ENCODE peak calls at places on chromosomes 7 and 10, in seven cellular contexts. V, Q, C, K, B, F and W are unnamed samples.

GRCh38 chr7:92768501-92769360 is 67.6 kb downstream of the CDK6 start:
- DNase-seq in Q (no peak), F (no peak), B (no peak), K (no peak), C (peak), V (peak), W (peak)

GRCh38 chr7:93245525-93246432 is 13.6 kb downstream of the VPS50 start:
- DNase-seq in B (peak), Q (no peak), K (no peak), C (peak), F (peak), V (peak), W (peak)

GRCh38 chr10:71241114-71241898 is 28.9 kb downstream of the UNC5B start:
- DNase-seq in C (no peak), V (no peak), Q (no peak), B (no peak), K (no peak), F (peak), W (no peak)

GRCh38 chr10:44618910-44619309 is 234.0 kb upstream of the CXCL12 start:
- DNase-seq in F (no peak), B (no peak), C (peak), Q (no peak), K (no peak), V (no peak), W (no peak)

GRCh38 chr7:66047426-66047825 is 28.2 kb upstream of the ASL start:
- DNase-seq in B (no peak), V (no peak), C (peak), K (no peak), F (peak), Q (no peak), W (peak)

GRCh38 chr10:21292763-21293517 is 232.5 kb downstream of the SKIDA1 start:
- DNase-seq in B (peak), Q (no peak), C (peak), F (peak), V (no peak), K (no peak), W (peak)

GRCh38 chr7:11207565-11207964 is 233.9 kb downstream of the PHF14 start:
- DNase-seq in V (no peak), K (no peak), F (no peak), B (no peak), C (no peak), Q (no peak), W (no peak)

GRCh38 chr10:11018426-11018818 is 750 bp downstream of the CELF2 start:
- DNase-seq in B (peak), K (no peak), Q (peak), F (no peak), C (no peak), V (no peak), W (no peak)

GRCh38 chr10:116162851-116163250 is 110.2 kb downstream of the GFRA1 start:
- DNase-seq in Q (no peak), B (no peak), K (no peak), V (no peak), C (no peak), F (no peak), W (no peak)

GRCh38 chr10:44125879-44126675 is 258.8 kb downstream of the CXCL12 start:
- DNase-seq in F (peak), C (no peak), V (no peak), B (no peak), K (no peak), Q (no peak), W (no peak)

GRCh38 chr10:130807721-130808120 is 503.8 kb downstream of the TCERG1L start:
- DNase-seq in C (no peak), V (no peak), Q (no peak), F (no peak), B (no peak), K (no peak), W (no peak)

GRCh38 chr10:95832216-95833037 is 75.3 kb upstream of the CC2D2B start:
- DNase-seq in Q (no peak), B (no peak), V (peak), F (no peak), K (no peak), C (no peak), W (no peak)

GRCh38 chr7:94834359-94834758 is 73.0 kb upstream of the PPP1R9A start:
- DNase-seq in F (no peak), C (peak), V (no peak), Q (no peak), K (no peak), B (no peak), W (no peak)

GRCh38 chr7:8035647-8036518 is 67.3 kb downstream of the GLCCI1 start:
- DNase-seq in Q (no peak), B (peak), C (peak), F (peak), K (no peak), V (no peak), W (peak)

GRCh38 chr7:153835104-153835503 is 217.1 kb upstream of the DPP6 start:
- DNase-seq in V (no peak), C (peak), Q (no peak), F (no peak), K (no peak), B (no peak), W (peak)

GRCh38 chr10:17210361-17210760 is 8.9 kb upstream of the TRDMT1 start:
- DNase-seq in F (peak), K (no peak), B (no peak), Q (no peak), C (no peak), V (no peak), W (peak)

GRCh38 chr10:101040851-101041250 is 9.8 kb downstream of the SFXN3 start:
- DNase-seq in Q (no peak), V (no peak), K (no peak), B (no peak), C (no peak), F (no peak), W (no peak)

GRCh38 chr7:155265144-155265543 is 32.5 kb upstream of the INSIG1 start:
- DNase-seq in V (no peak), Q (no peak), C (no peak), K (no peak), B (no peak), F (no peak), W (no peak)

GRCh38 chr7:47458057-47458456 is 123.9 kb downstream of the TNS3 start:
- DNase-seq in B (no peak), K (no peak), V (no peak), C (peak), F (no peak), Q (no peak), W (peak)

GRCh38 chr7:131040467-131040932 is 287.2 kb upstream of the MKLN1 start:
- DNase-seq in V (peak), B (peak), F (peak), C (peak), Q (no peak), K (peak), W (peak)

GRCh38 chr7:125430013-125430412 is 500.4 kb upstream of the POT1 start:
- DNase-seq in F (no peak), V (no peak), B (no peak), K (no peak), Q (no peak), C (no peak), W (no peak)